ENCODE peak calls at places on chromosome 19, in four cellular contexts. One of them, this sample, is unnamed.

GRCh38 chr19:55069137-55069858 is 6.3 kb upstream of the RDH13 start:
- DNase-seq in sciatic nerve: no peak
- DNase-seq in NCI-H2171: no peak
- DNase-seq in glomerular endothelial cell: no peak
- DNase-seq in this sample: no peak

GRCh38 chr19:14786421-14786851 is 8.1 kb upstream of the ADGRE2 start:
- DNase-seq in NCI-H2171: no peak
- DNase-seq in glomerular endothelial cell: no peak
- DNase-seq in sciatic nerve: no peak
- DNase-seq in this sample: peak; percentile 38

GRCh38 chr19:14476307-14476662 is 1.1 kb upstream of the PTGER1 start:
- DNase-seq in glomerular endothelial cell: no peak
- DNase-seq in sciatic nerve: no peak
- DNase-seq in NCI-H2171: no peak
- DNase-seq in this sample: no peak

GRCh38 chr19:45468159-45468651 is 409 bp downstream of the FOSB start:
- DNase-seq in sciatic nerve: no peak
- DNase-seq in glomerular endothelial cell: no peak
- DNase-seq in NCI-H2171: no peak
- DNase-seq in this sample: peak; percentile 16

GRCh38 chr19:14368011-14368513 is 13.2 kb upstream of the ADGRE5 start:
- DNase-seq in sciatic nerve: no peak
- DNase-seq in glomerular endothelial cell: no peak
- DNase-seq in NCI-H2171: no peak
- DNase-seq in this sample: no peak

GRCh38 chr19:38667552-38668205 is 20.2 kb downstream of the ACTN4 start:
- DNase-seq in sciatic nerve: no peak
- DNase-seq in glomerular endothelial cell: no peak
- DNase-seq in NCI-H2171: no peak
- DNase-seq in this sample: peak; percentile 67

GRCh38 chr19:30224689-30225606 is 147.2 kb upstream of the ZNF536 start:
- DNase-seq in sciatic nerve: no peak
- DNase-seq in glomerular endothelial cell: no peak
- DNase-seq in NCI-H2171: peak; percentile 46
- DNase-seq in this sample: no peak

GRCh38 chr19:32224371-32225244 is 120.8 kb upstream of the ZNF507 start:
- DNase-seq in NCI-H2171: no peak
- DNase-seq in glomerular endothelial cell: peak; percentile 7
- DNase-seq in sciatic nerve: peak; percentile 82
- DNase-seq in this sample: peak; percentile 77

GRCh38 chr19:39386557-39386956 is 4.3 kb downstream of the PAF1 start:
- DNase-seq in sciatic nerve: no peak
- DNase-seq in glomerular endothelial cell: no peak
- DNase-seq in NCI-H2171: no peak
- DNase-seq in this sample: no peak

GRCh38 chr19:12720851-12721655 is 2.7 kb downstream of the TNPO2 start:
- DNase-seq in glomerular endothelial cell: no peak
- DNase-seq in NCI-H2171: no peak
- DNase-seq in sciatic nerve: no peak
- DNase-seq in this sample: no peak

GRCh38 chr19:58474997-58475713 is 997 bp upstream of the ZNF446 start:
- DNase-seq in glomerular endothelial cell: no peak
- DNase-seq in NCI-H2171: no peak
- DNase-seq in sciatic nerve: no peak
- DNase-seq in this sample: no peak

GRCh38 chr19:35545855-35546381 is 492 bp downstream of the TMEM147 start:
- DNase-seq in sciatic nerve: peak; percentile 72
- DNase-seq in NCI-H2171: peak; percentile 13
- DNase-seq in glomerular endothelial cell: no peak
- DNase-seq in this sample: peak; percentile 57

This sample was measured in germinal center.